ENCODE peak calls at places on chromosomes 7 and 10, in four cellular contexts. W is NCI-H2029, A is cardiac muscle cell, L is A172. D is an unnamed sample.

GRCh38 chr10:96673318-96674099 is 46.8 kb downstream of the PIK3AP1 start:
- DNase-seq in L (peak), W (no peak), A (peak), D (no peak)

GRCh38 chr7:31202801-31203200 is 137.7 kb downstream of the NEUROD6 start:
- DNase-seq in A (no peak), L (no peak), W (no peak), D (no peak)

GRCh38 chr7:98418271-98418635 is 17.4 kb upstream of the BAIAP2L1 start:
- DNase-seq in W (no peak), A (peak), L (peak), D (no peak)

GRCh38 chr10:31896972-31897384 is 31.7 kb downstream of the ARHGAP12 start:
- DNase-seq in W (no peak), L (peak), A (peak), D (no peak)

GRCh38 chr7:1883834-1884582 is 213.9 kb downstream of the ELFN1 start:
- DNase-seq in L (no peak), A (no peak), W (no peak), D (no peak)

GRCh38 chr10:113958631-113959382 is 84.9 kb upstream of the ADRB1 start:
- DNase-seq in A (peak), L (peak), W (peak), D (peak)

GRCh38 chr7:100745184-100745583 is 11.8 kb downstream of the ZAN start:
- DNase-seq in L (no peak), A (peak), W (peak), D (peak)

GRCh38 chr10:69090687-69091450 is 3.0 kb downstream of the SRGN start:
- DNase-seq in L (no peak), A (no peak), W (no peak), D (no peak)

GRCh38 chr10:3757638-3758490 is 27.1 kb downstream of the KLF6 start:
- DNase-seq in A (no peak), W (no peak), L (peak), D (no peak)

GRCh38 chr10:131193923-131194322 is 117.6 kb downstream of the TCERG1L start:
- DNase-seq in L (no peak), A (no peak), W (no peak), D (no peak)

GRCh38 chr7:148962823-148963582 is 65.3 kb downstream of the PDIA4 start:
- DNase-seq in A (peak), L (peak), W (peak), D (peak)

GRCh38 chr7:114264029-114264428 is 150.6 kb upstream of the FOXP2 start:
- DNase-seq in A (no peak), L (no peak), W (no peak), D (no peak)